ENCODE peak calls at places on chromosomes 3 and 15, in six cellular contexts. N is stomach, R is suprapubic skin, Q is sigmoid colon, O is transverse colon, V is HepG2. A is an unnamed sample.

GRCh38 chr3:108153451-108153981 is 62.7 kb upstream of the CD47 start:
- DNase-seq in V (peak), O (peak), R (no peak), Q (no peak), N (peak), A (peak)

GRCh38 chr3:155202626-155203025 is 90.9 kb downstream of the STRIT1 start:
- DNase-seq in O (no peak), Q (no peak), N (no peak), R (no peak), V (no peak), A (no peak)

GRCh38 chr3:160343132-160343531 is 55.9 kb downstream of the IFT80 start:
- DNase-seq in N (no peak), O (no peak), R (no peak), Q (no peak), V (peak), A (no peak)

GRCh38 chr15:77097921-77098320 is 27.0 kb upstream of the TSPAN3 start:
- DNase-seq in R (no peak), O (no peak), Q (no peak), N (no peak), V (no peak), A (no peak)

GRCh38 chr3:116164039-116164438 is 281.2 kb downstream of the LSAMP start:
- DNase-seq in N (no peak), Q (no peak), R (no peak), V (no peak), O (no peak), A (no peak)

GRCh38 chr3:110568246-110568645 is 503.4 kb upstream of the NECTIN3 start:
- DNase-seq in N (no peak), R (no peak), Q (no peak), O (no peak), V (no peak), A (no peak)

GRCh38 chr15:77456746-77457618 is 36.3 kb downstream of the HMG20A start:
- DNase-seq in N (no peak), V (no peak), O (no peak), R (no peak), Q (no peak), A (no peak)

GRCh38 chr3:107810195-107811071 is 280.4 kb downstream of the CD47 start:
- DNase-seq in Q (no peak), V (peak), R (no peak), N (no peak), O (no peak), A (no peak)

GRCh38 chr3:182305881-182306665 is 487.2 kb upstream of the ATP11B start:
- DNase-seq in N (no peak), R (no peak), V (no peak), O (no peak), Q (no peak), A (no peak)

GRCh38 chr3:125246237-125246636 is 33.7 kb upstream of the SLC12A8 start:
- DNase-seq in O (no peak), R (no peak), Q (no peak), V (no peak), N (no peak), A (no peak)

GRCh38 chr15:100672959-100673358 is 70.6 kb downstream of the ASB7 start:
- DNase-seq in R (no peak), N (no peak), V (no peak), O (no peak), Q (no peak), A (no peak)

GRCh38 chr15:79593119-79593869 is 161.2 kb downstream of the MINAR1 start:
- DNase-seq in Q (no peak), V (peak), R (no peak), N (no peak), O (no peak), A (no peak)

DNA sequence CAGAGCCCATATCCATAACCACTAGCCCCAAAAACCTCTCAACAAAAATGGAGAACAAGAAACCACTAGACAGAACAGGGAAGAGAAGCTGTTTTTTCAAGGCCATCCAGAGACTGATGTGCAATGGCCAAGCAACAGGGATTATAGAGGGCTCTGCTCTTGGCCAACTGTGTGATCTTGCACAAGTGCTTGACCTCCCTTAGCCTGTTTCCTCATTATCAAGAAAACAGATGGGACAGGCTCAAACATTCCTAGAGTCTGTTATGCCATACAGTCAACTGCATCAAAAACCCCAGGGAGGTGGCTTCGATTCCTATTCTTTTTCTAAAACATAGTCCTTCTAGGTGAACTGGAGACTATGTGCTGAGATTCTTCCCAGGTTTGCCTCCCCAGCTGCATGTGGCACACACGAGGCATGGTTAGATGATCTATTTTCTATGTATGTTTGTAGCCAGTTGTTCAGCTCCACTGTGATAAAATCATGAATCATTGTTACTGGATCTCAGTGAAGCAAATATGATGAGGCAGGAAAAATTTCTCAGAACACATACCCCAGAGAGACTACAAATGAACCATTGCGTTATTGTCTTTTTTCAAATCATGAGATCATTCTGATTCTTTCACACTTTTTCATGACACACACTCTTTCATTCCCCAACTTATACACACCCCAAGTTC is 132.9 kb upstream of the TGFBR2 start:
- DNase-seq in N (no peak), Q (peak), V (no peak), O (peak), R (peak), A (no peak)
- TF ChIP-seq POLR2AphosphoS5 in N (no peak), Q (peak), V (no peak), O (peak), R (peak), A (no peak)

GRCh38 chr3:9940746-9941145 is 7.1 kb downstream of the CRELD1 start:
- DNase-seq in V (no peak), Q (no peak), N (no peak), O (no peak), R (no peak), A (no peak)
- H3K4me3 ChIP-seq in V (no peak), Q (no peak), N (no peak), O (no peak), R (no peak), A (no peak)

DNA sequence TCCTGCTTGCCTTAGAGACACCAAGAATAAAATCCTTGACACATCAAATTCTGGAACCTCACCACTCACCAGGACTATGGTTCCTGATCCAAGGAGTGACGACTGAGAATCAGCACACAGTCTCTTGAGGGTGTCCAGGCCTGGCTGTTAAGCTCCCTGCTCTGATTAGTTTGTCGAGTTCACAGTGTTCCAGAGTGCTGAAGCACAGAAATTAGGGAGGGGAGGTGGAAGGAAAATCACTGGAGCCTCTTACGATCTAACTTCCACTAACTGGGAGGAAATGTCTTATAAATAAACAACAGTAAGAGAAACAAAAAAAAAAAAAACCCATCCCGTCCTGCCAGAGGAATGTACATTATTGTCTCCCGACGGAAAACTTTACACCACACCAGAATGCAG is 330.2 kb downstream of the TIGIT start:
- DNase-seq in N (no peak), V (peak), R (peak), Q (peak), O (peak), A (no peak)
- TF ChIP-seq POLR2AphosphoS5 in N (peak), V (no peak), R (peak), Q (peak), O (peak), A (peak)

DNA sequence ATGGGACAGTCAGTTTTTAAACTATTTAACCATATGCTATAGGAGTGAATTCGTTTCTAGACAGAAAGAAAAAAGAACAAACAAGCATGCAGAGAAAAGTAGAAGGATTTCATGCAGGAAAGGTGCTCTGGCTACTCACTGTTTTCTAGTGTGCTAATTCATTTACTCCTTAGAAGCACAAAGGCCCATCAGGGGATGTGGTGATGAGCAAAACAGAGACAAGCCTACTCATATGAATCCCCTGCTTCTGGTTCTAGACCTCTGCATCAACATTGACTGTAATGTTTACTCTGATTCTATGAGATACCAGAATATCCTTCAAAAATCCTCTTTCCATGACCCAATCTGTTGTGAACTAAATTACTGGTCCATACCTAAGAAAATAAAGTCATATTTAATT is 801.9 kb downstream of the PLOD2 start:
- DNase-seq in Q (no peak), O (no peak), V (no peak), N (no peak), R (no peak), A (no peak)
- H3K4me3 ChIP-seq in Q (no peak), O (no peak), V (no peak), N (no peak), R (no peak), A (no peak)

DNA sequence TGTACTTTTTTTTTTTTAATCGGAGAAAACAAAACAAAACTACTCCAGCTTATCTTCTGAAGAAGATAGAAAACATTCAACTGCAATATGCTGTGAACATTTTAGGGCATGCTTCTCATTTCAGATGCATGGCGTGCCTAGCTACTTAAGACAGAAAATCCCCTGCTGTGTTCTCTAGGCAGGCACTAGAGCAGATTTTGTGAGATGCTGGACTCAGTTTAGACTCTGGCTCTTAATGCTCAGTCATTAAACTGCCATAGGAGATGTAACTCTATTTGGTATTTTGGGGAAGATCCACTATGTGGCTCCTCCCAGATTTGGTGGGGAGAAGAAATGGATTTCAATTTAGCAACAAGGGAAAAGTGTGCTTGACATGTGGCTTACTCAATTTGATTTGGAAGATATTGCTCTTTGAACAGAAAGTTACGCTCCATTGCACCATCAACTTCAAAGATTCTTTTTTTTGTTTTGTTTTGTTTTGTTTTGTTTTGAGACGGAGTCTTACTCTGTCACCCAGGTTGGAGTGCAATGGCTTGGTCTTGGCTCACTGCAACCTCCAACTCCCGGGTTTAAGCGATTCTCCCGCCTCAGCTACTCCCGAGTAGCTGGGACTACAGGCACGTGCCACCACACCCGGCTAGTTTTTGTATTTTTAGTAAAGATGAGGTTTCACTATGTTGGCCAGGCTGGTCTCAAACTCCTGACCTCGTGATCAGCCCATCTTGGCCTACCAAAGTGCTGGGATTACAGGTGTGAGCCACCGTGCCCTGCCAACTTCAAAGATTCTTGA is 62.0 kb upstream of the LEKR1 start:
- DNase-seq in R (no peak), V (no peak), Q (no peak), O (no peak), N (no peak), A (no peak)
- TF ChIP-seq POLR2AphosphoS5 in R (no peak), V (no peak), Q (no peak), O (no peak), N (no peak), A (no peak)

DNA sequence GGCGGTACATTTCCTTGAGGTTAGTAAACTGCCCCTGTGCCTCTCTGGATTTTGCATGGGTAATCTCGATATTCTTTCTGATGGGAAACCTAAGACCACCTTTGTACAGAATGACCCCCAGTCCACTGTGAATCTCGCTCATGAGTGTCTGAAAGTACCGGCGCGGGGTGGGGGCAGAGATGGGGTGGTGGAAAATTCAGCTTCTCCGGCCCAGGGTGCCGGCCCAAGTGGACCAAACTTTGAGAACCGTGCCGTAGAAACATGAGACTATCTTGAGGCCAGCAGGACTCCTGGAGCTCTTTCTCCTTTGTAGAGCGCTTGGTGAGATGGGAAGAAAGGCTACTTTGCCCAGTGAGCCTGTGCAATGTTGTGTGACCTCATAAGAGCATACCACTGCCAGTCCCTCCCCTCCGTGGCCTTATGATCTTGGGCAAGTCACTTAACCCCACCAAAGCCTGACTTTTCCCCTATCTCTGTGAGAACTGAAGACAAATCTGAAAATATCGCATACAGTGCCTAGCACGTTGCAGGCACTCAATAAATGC is 40.3 kb upstream of the VEPH1 start:
- DNase-seq in R (no peak), N (no peak), O (no peak), Q (no peak), V (no peak), A (no peak)
- H3K4me3 ChIP-seq in R (peak), N (peak), O (peak), Q (peak), V (no peak), A (peak)

GRCh38 chr3:172208586-172209332 is 169.4 kb downstream of the FNDC3B start:
- DNase-seq in N (no peak), R (no peak), V (no peak), O (no peak), Q (no peak), A (no peak)
- TF ChIP-seq POLR2AphosphoS5 in N (no peak), R (no peak), V (no peak), O (no peak), Q (no peak), A (no peak)

DNA sequence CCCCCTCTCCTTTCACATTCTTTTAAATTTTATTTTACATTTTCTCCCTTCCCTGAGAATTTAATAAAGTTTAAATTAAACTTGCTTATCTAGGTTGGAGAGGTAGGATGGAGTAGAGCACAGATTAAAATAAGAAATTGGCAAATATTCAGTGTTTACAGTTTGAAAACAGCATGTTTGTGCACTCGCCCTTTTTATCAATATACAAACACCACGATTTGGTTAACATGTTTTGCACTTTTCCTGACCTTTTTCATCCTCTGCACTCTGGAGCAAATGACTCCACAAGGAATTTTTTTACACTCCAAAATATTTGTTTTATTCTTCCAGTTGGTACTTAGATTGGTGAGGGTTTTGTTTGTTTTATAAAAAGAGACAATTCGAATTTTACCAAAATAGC is 87.1 kb downstream of the DUT start:
- DNase-seq in Q (no peak), O (no peak), N (no peak), R (no peak), V (no peak), A (no peak)
- H3K4me3 ChIP-seq in Q (no peak), O (no peak), N (no peak), R (no peak), V (no peak), A (no peak)

A was measured in prostate gland.